ENCODE peak calls at places on chromosomes 11 and 22, in nine cellular contexts. J is ovary, H is H1, P is uterus, A is body of pancreas, U is right lobe of liver, Y is HCT116, V is IMR-90, R is adrenal gland. K is an unnamed sample. For H3K4me1, the result is how much of the 10 kb centered on the place peaks cover.

GRCh38 chr11:282171-282570 is 4.0 kb downstream of the NLRP6 start:
- DNase-seq in H (no peak), A (no peak), U (no peak), Y (no peak), R (no peak), V (no peak), J (no peak), P (peak), K (no peak)

GRCh38 chr11:914747-915493 is 4.3 kb upstream of the CHID1 start:
- DNase-seq in V (no peak), U (peak), H (no peak), Y (no peak), P (no peak), A (peak), J (no peak), R (peak), K (peak)

GRCh38 chr11:68312780-68313573 is 586 bp downstream of the LRP5 start:
- DNase-seq in A (peak), U (peak), V (no peak), R (no peak), P (no peak), J (no peak), Y (no peak), H (no peak), K (no peak)

GRCh38 chr11:112277937-112278336 is 17.3 kb upstream of the PLET1 start:
- DNase-seq in H (no peak), J (no peak), A (no peak), V (peak), P (no peak), Y (no peak), R (no peak), U (no peak), K (no peak)

GRCh38 chr11:86811637-86812321 is 11.4 kb downstream of the PRSS23 start:
- DNase-seq in J (no peak), R (no peak), A (peak), U (no peak), H (no peak), Y (peak), P (peak), V (peak), K (peak)

GRCh38 chr11:19800714-19801519 is 88.3 kb downstream of the NAV2 start:
- DNase-seq in J (no peak), A (no peak), V (no peak), H (no peak), P (no peak), U (no peak), R (no peak), Y (no peak), K (no peak)

GRCh38 chr11:36447514-36447913 is 62.6 kb downstream of the TRAF6 start:
- DNase-seq in J (no peak), R (no peak), A (no peak), V (no peak), Y (no peak), U (no peak), H (no peak), P (no peak), K (no peak)

GRCh38 chr11:1038921-1039320 is 2.4 kb upstream of the MUC6 start:
- DNase-seq in Y (no peak), P (no peak), V (no peak), U (no peak), H (no peak), J (no peak), R (no peak), A (no peak), K (no peak)

GRCh38 chr11:70397336-70397982 is 870 bp upstream of the CTTN start:
- DNase-seq in R (peak), H (no peak), J (no peak), U (no peak), A (peak), V (peak), P (no peak), Y (peak), K (no peak)

GRCh38 chr22:50206599-50206998 is 5.8 kb downstream of the SELENOO start:
- DNase-seq in A (peak), H (peak), V (peak), Y (no peak), P (no peak), U (peak), R (peak), J (no peak), K (no peak)

GRCh38 chr11:17814546-17814945 is 80.0 kb downstream of the KCNC1 start:
- DNase-seq in J (no peak), R (no peak), H (no peak), A (no peak), Y (no peak), V (no peak), U (no peak), P (no peak), K (no peak)

GRCh38 chr11:17811416-17811815 is 76.8 kb downstream of the KCNC1 start:
- DNase-seq in H (no peak), J (no peak), R (no peak), A (no peak), V (no peak), U (no peak), P (no peak), Y (no peak), K (no peak)

GRCh38 chr11:17813391-17814059 is 78.9 kb downstream of the KCNC1 start:
- DNase-seq in H (no peak), P (no peak), R (no peak), J (no peak), Y (no peak), U (no peak), A (peak), V (no peak), K (no peak)

GRCh38 chr11:17810736-17811135 is 76.2 kb downstream of the KCNC1 start:
- DNase-seq in J (no peak), H (no peak), U (no peak), R (peak), V (peak), A (no peak), P (peak), Y (no peak), K (no peak)

DNA sequence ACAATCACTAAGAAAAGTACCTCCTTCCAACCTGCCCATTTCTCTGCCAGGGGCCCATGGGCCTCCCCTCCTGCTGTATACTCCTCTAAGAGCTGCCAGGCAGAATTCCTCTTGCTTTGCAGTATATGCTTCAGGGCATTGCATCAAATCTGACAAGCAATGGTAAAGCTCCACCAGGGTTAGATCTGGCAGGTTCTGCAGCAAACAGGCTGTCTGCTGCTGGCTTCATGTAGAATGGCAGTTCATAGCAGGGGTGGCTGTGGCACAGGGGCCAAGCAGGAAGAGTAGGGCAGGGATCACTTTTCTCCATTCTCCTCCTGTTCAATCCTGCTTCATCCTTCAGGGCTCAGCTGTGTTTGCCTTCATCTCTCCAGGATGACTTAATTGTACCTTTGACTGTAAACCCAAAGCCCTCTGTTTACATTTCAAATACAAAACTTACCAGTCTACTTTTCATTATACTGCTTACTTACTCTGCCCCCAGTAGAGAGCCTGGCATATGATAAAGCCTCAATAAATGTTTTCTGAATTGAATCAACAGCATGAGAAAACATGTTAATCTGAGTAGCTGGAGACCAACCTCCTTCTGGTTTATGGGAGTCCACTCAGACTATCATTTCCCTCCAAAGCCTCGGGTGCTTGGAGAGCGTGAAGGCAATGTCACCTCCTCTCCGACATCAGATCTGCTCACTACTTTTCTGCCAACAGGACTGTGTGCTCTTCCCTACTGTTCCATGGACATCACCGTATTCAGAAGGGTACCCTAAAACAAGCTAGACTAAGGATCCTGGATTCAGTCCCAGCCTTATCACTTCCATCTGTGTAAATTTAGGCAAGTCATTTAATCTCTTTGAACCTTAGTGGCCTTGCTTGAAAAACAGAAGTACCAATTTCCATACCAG is 78.0 kb downstream of the KCNC1 start:
- DNase-seq in P (no peak), R (no peak), Y (no peak), A (no peak), U (no peak), J (no peak), H (no peak), V (no peak), K (no peak)
- H3K4me1 ChIP-seq in P (under half), R (under half), Y (under half), A (half or more), U (under half), J (under half), H (under half), V (under half), K (under half)

GRCh38 chr11:117332843-117333242 is 5.2 kb downstream of the CEP164 start:
- DNase-seq in P (no peak), V (no peak), U (no peak), H (no peak), A (no peak), R (no peak), J (no peak), Y (no peak), K (no peak)

GRCh38 chr11:117333921-117334320 is 6.3 kb downstream of the CEP164 start:
- DNase-seq in H (no peak), J (no peak), A (no peak), P (no peak), Y (no peak), U (no peak), V (no peak), R (no peak), K (no peak)

GRCh38 chr11:117335399-117335798 is 7.7 kb downstream of the CEP164 start:
- DNase-seq in P (no peak), Y (no peak), R (no peak), J (no peak), A (no peak), V (no peak), H (no peak), U (no peak), K (no peak)

GRCh38 chr11:117337061-117337460 is 9.4 kb downstream of the CEP164 start:
- DNase-seq in A (no peak), V (no peak), H (no peak), P (no peak), J (no peak), U (no peak), Y (no peak), R (no peak), K (no peak)

DNA sequence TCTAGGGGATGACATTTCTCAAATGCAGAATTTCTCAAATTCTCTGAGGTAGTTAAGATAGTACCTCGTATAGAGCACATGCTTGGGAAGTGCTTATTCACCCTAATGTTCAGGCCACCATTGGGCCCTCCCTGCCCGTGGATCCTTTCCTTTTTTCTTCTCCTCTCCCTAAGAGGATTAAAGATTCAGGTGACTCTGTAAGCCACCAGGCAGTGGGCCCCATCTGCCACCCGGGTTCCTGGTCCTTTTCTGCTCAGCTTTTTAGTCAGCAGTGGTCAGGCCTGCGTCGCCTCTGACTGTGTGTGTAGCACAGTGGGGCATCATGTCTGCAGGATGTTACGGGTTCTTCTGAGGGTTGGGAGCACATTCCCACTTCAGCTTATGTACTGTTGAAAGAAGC is 7.2 kb downstream of the CEP164 start:
- DNase-seq in P (no peak), R (no peak), Y (no peak), V (no peak), A (no peak), U (no peak), H (no peak), J (no peak), K (no peak)
- TF ChIP-seq POLR2A in P (no peak), R (no peak), Y (no peak), V (no peak), A (no peak), U (no peak), H (no peak), J (no peak), K (no peak)

DNA sequence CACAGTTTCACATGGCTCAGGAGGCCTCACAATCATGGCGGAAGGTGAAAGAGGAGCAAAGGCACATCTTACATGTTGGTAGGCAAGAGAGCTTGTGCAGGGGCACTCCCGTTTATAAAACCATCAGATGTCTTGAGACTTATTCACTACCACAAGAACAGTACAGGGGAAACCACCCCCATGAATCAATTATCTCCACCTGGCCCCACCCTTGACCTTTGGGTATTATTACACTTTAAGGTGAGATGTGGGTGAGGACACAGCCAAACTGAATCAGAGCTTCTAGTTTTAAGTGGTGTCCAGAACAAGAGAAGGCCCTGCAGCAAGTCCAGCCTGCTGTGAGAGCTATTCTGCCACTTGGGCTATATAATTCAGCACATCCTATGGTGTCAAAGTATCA is 493.7 kb downstream of the ETS1 start:
- DNase-seq in A (no peak), P (no peak), Y (no peak), J (no peak), V (no peak), U (no peak), R (no peak), H (no peak), K (no peak)
- H3K4me1 ChIP-seq in A (under half), P (under half), Y (under half), J (under half), V (under half), U (under half), R (under half), H (under half), K (under half)

GRCh38 chr11:96317576-96317975 is 25.4 kb downstream of the MAML2 start:
- DNase-seq in P (no peak), Y (no peak), V (no peak), U (no peak), H (no peak), R (no peak), A (no peak), J (no peak), K (no peak)

GRCh38 chr11:96315476-96315875 is 27.5 kb downstream of the MAML2 start:
- DNase-seq in U (no peak), J (no peak), V (no peak), A (no peak), Y (no peak), P (no peak), H (no peak), R (no peak), K (no peak)

GRCh38 chr11:96313163-96313562 is 29.8 kb downstream of the MAML2 start:
- DNase-seq in V (no peak), A (no peak), U (no peak), R (no peak), P (no peak), J (no peak), Y (no peak), H (no peak), K (no peak)

GRCh38 chr11:96316869-96317268 is 26.1 kb downstream of the MAML2 start:
- DNase-seq in R (no peak), H (no peak), U (no peak), P (no peak), V (no peak), Y (no peak), A (no peak), J (no peak), K (no peak)

GRCh38 chr11:96314326-96315050 is 28.5 kb downstream of the MAML2 start:
- DNase-seq in H (no peak), U (no peak), P (no peak), V (peak), Y (peak), A (no peak), J (no peak), R (peak), K (no peak)
- TF ChIP-seq POLR2A in H (no peak), U (no peak), P (no peak), V (no peak), Y (no peak), A (no peak), J (no peak), R (no peak), K (no peak)

DNA sequence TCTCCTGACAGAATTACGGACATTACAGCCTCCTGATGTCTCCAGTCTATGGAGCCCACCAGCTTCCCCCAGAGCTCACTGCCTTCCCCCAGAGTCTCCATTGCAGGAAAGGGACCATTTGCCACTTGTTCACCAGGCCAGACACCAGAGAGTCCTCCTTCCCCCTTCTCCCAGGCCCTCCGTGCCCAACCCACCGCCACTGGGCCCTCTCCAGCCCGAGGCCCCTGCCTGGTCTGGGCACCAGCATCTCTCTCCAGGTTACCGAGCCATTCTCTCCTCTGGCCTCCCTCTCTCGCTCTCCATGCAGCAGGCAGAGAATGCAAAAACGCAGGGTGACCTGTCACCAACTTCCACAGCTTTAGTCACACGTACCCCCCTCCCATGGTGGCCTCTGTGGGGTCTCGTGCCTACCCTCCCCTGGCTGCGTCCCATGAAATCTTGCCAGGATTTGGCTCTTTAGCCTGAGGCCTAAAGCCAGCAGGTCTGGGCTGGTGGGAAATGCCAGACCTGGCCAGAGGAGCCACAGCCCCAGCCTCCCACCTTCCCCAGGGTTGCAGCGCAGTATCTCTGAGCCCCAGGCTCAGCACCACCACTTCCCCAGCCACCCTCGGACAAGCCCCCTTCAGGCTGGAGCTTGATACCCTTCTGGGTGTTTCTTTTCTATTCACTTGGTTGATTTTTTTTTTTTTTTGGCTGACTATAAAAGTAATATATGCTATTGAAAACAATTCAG is 6.8 kb upstream of the SERPINH1 start:
- DNase-seq in H (no peak), J (peak), A (no peak), R (no peak), V (no peak), P (no peak), U (no peak), Y (no peak), K (no peak)
- H3K4me1 ChIP-seq in H (under half), J (under half), A (under half), R (under half), V (under half), P (under half), U (under half), Y (under half), K (half or more)

DNA sequence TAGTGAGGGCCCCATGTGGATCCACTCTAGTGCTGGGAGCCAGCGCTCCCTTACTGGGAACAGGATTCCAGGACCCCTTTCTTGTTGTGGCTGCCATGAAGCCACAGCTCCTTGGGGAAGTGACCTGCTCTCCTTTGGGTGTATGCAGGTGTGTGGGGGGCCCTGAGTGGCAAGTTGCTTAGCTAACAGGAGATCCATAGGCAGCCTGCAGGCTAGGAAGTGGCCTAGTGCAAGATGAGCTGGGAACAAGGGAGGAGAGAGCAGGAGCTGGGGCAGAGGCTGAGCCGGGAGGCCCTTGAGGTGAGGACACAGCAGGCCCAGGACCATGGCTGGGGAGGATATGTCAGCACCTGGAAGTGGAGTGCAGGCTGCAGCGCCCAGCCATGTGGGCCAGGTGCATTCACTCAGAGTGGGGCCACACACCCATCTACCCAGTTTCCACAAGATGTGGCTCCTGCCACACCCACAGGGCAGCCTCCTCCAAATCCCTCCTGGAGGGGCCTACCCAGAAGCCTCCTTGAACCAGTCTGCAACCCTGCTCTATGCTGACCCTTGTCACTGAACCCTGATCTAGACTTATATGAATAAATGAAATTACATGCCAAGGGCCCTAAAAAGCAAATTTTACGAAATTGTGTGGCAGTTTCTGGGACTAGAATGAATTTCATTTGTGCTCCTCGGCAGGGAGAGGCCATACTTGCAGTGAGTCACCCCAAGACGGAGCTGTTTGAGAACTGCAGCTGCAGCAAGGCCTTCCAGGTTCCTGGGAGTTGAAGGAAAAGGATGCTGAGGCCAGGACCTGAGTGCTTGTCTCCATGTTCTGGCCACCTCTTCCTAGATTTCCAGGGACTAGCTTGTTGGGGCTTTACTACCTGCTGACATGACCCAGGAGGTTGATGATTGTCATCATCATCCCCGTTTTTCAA is 3.2 kb downstream of the THAP7 start:
- DNase-seq in P (no peak), V (peak), U (no peak), H (no peak), A (no peak), Y (no peak), J (no peak), R (no peak), K (no peak)
- TF ChIP-seq POLR2A in P (no peak), V (no peak), U (no peak), H (no peak), A (peak), Y (peak), J (no peak), R (no peak), K (no peak)